ENCODE peak calls at places on chromosomes 3 and 15, in five cellular contexts. F, I, N, U and L are unnamed samples.

GRCh38 chr15:71348597-71348996 is 233.3 kb downstream of the THSD4 start:
- DNase-seq in F (no peak), I (no peak), N (no peak), U (no peak), L (no peak)

GRCh38 chr3:182083112-182083511 is 371.4 kb downstream of the SOX2 start:
- DNase-seq in F (no peak), I (no peak), N (no peak), U (no peak), L (no peak)

GRCh38 chr15:76648732-76649444 is 256.3 kb downstream of the SCAPER start:
- DNase-seq in F (no peak), I (no peak), N (no peak), U (no peak), L (no peak)

GRCh38 chr3:65182085-65182484 is 494.3 kb upstream of the ADAMTS9 start:
- DNase-seq in F (no peak), I (no peak), N (no peak), U (no peak), L (no peak)

GRCh38 chr15:60590935-60591490 is 112.1 kb upstream of the ICE2 start:
- DNase-seq in F (peak; percentile 35), I (peak; percentile 82), N (peak; percentile 31), U (peak; percentile 74), L (peak; percentile 66)

GRCh38 chr15:36678308-36678707 is 98.9 kb downstream of the CDIN1 start:
- DNase-seq in F (no peak), I (no peak), N (no peak), U (no peak), L (no peak)

GRCh38 chr3:13479332-13479581 is 849 bp upstream of the HDAC11 start:
- DNase-seq in F (peak; percentile 83), I (no peak), N (peak; percentile 7), U (peak; percentile 73), L (peak; percentile 52)

GRCh38 chr3:171811913-171812321 is 1.6 kb upstream of the PLD1 start:
- DNase-seq in F (no peak), I (no peak), N (no peak), U (no peak), L (no peak)

GRCh38 chr15:88909956-88910831 is 3.0 kb downstream of the MFGE8 start:
- DNase-seq in F (no peak), I (no peak), N (no peak), U (no peak), L (no peak)

GRCh38 chr15:63246691-63247464 is 30.5 kb upstream of the APH1B start:
- DNase-seq in F (no peak), I (no peak), N (no peak), U (no peak), L (no peak)

GRCh38 chr3:146133436-146133835 is 27.5 kb downstream of the PLOD2 start:
- DNase-seq in F (no peak), I (no peak), N (no peak), U (no peak), L (no peak)

GRCh38 chr3:27311400-27311799 is 57.8 kb downstream of the NEK10 start:
- DNase-seq in F (no peak), I (peak; percentile 97), N (no peak), U (no peak), L (no peak)

GRCh38 chr15:74238984-74239645 is 3.0 kb downstream of the CCDC33 start:
- DNase-seq in F (no peak), I (no peak), N (no peak), U (no peak), L (no peak)